ENCODE peak calls at places on chromosomes 11 and 22, in four cellular contexts. Z is HepG2, W is astrocyte of the spinal cord, A is AG04450. U is an unnamed sample.

GRCh38 chr11:95156916-95157568 is 67.4 kb downstream of the ENDOD1 start:
- DNase-seq in Z (no peak), W (no peak), A (no peak), U (no peak)

GRCh38 chr11:2434008-2434407 is 10.3 kb downstream of the TRPM5 start:
- DNase-seq in Z (no peak), W (no peak), A (no peak), U (no peak)

GRCh38 chr11:72738199-72739141 is 13.7 kb downstream of the ARAP1 start:
- DNase-seq in Z (no peak), W (no peak), A (no peak), U (no peak)

GRCh38 chr11:65620666-65621065 is 5.1 kb downstream of the PCNX3 start:
- DNase-seq in Z (no peak), W (no peak), A (no peak), U (no peak)

GRCh38 chr11:16860632-16861031 is 122.2 kb downstream of the C11orf58 start:
- DNase-seq in Z (no peak), W (no peak), A (no peak), U (no peak)

GRCh38 chr11:11842426-11843008 is 745 bp downstream of the USP47 start:
- DNase-seq in Z (peak), W (peak), A (no peak), U (peak)

GRCh38 chr22:41417622-41418390 is 28.8 kb downstream of the TOB2 start:
- DNase-seq in Z (no peak), W (peak), A (no peak), U (peak)

GRCh38 chr11:95365346-95365745 is 134.3 kb upstream of the SESN3 start:
- DNase-seq in Z (no peak), W (no peak), A (no peak), U (no peak)

GRCh38 chr11:29208117-29208516 is 808.7 kb downstream of the KCNA4 start:
- DNase-seq in Z (no peak), W (peak), A (no peak), U (no peak)

GRCh38 chr11:27391336-27392015 is 28.5 kb upstream of the CCDC34 start:
- DNase-seq in Z (no peak), W (no peak), A (no peak), U (no peak)

DNA sequence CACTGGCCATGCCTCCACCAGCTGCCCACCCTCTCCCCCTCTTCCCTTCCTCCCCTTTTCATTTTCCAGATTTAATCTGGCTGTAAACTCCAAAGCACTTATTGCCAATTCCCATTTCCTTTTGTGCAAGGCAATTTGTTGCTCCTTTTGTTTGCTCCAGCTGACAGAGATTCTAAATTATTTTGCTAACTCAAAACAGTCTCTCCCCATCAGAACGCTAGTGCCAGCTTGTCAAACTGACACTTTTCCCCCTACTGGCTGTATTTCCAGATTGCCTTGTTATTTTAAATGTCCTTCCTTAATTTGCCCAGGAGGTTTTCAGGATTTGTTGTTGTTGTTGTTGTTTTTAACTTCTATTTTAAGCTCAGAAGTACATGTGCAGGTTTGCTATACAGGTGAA is 57.0 kb upstream of the PAK1 start:
- DNase-seq in Z (no peak), W (no peak), A (no peak), U (no peak)
- TF ChIP-seq CTCF in Z (no peak), W (no peak), A (no peak), U (no peak)

DNA sequence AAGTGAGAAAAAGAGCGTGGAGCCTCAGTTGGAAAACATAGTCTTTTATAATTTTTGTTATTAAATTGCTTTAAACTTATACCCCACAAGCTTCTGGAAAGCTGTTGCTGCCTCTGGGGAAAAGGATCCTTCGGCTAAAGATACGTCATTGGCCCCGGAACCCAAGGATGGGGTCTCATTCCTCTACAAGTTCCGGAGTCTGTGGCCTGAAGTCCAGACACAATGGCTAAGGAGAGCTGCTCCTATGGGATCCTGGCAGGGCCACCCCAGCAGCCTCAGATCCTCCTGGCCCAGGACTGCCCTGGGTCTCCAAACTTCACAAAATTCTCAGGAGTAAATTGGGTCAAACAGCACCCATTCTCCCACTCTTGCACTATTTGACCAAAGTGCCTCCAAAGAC is 5.9 kb downstream of the WT1 start:
- DNase-seq in Z (no peak), W (no peak), A (no peak), U (no peak)
- H3K4me3 ChIP-seq in Z (no peak), W (no peak), A (no peak), U (no peak)

GRCh38 chr22:50190182-50190951 is 4.7 kb downstream of the TRABD start:
- DNase-seq in Z (no peak), W (peak), A (no peak), U (no peak)
- TF ChIP-seq CTCF in Z (peak), W (peak), A (peak), U (peak)

GRCh38 chr11:128505449-128506058 is 81.8 kb downstream of the ETS1 start:
- DNase-seq in Z (no peak), W (no peak), A (no peak), U (no peak)

GRCh38 chr11:128507936-128508335 is 79.4 kb downstream of the ETS1 start:
- DNase-seq in Z (no peak), W (no peak), A (no peak), U (no peak)

GRCh38 chr11:128508785-128509518 is 78.4 kb downstream of the ETS1 start:
- DNase-seq in Z (no peak), W (peak), A (no peak), U (no peak)

GRCh38 chr11:128506384-128506783 is 81.0 kb downstream of the ETS1 start:
- DNase-seq in Z (no peak), W (no peak), A (no peak), U (no peak)

GRCh38 chr11:128506999-128507591 is 80.3 kb downstream of the ETS1 start:
- DNase-seq in Z (no peak), W (peak), A (peak), U (no peak)
- H3K4me3 ChIP-seq in Z (no peak), W (peak), A (peak), U (peak)

GRCh38 chr11:61460474-61460881 is 30.6 kb downstream of the SDHAF2 start:
- DNase-seq in Z (no peak), W (no peak), A (no peak), U (peak)

DNA sequence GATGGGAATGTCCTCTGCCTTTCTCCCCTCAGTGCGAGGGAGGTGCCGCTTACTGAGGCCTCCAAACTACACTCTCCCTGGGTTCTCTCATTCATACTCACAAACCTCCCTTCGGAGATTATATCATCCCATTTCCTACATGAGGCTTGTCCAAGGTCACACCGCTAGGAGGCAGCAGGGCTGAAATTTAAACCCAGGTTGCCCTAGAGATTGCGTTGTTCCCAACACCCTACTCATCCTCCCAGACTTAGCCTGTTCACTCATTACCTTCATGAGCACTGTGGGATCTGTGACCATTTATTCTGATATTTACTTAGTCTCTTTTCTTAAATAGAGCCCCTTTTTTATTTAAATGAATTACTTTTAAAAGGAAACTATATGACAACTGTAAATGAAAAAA is 31.1 kb downstream of the SDHAF2 start:
- DNase-seq in Z (no peak), W (no peak), A (no peak), U (no peak)
- TF ChIP-seq CTCF in Z (peak), W (no peak), A (no peak), U (peak)

DNA sequence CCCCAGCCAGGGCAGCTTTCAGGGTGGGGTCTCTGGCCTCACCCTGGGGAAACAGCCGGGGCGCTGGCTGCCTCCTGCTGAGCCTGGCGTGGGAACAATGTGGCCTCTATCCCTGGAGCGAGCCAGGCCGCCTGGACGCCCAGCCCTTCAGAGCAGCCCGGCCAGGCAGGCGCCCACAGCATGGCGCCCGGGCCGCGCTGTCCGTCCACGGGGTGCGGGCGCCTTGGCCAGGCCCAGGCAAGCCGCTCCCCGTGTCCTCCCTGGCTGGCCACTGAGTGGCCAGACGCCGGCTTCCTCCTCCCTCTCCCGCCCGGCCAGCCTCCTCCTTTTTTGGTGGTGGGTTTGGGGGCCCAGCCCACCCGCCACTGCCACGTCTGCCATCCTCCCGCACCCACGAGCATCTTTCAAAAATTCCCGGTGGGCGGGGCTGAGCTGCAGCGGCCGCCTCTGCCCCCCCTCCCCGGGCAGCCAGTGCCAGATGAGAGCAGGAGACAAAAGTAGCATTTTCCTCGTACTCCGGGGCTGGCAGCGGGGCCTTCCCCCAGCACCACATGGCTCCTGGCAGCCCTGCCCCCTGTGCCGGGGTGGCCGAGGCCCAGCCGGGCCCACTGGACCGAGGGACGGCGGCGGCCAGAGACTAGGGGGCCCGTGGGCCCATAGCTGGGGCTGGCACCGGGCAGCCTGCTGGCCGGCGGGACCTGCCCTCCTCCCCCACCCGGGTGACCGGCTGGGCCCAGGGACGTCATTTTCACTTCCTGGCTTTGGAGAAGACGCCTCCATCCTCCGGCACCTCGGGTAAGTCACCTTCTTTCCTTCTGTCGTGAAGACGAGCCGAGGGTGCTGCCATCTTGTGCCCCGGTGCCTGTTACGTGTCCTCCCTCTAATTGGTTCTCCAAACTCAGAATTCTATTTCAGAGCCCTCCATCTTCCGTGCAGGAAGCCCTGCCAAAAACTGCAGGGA is 70.2 kb upstream of the PPARA start:
- DNase-seq in Z (no peak), W (peak), A (no peak), U (no peak)
- H3K4me3 ChIP-seq in Z (no peak), W (peak), A (peak), U (peak)

GRCh38 chr11:45079075-45079444 is 67.4 kb upstream of the PRDM11 start:
- DNase-seq in Z (no peak), W (no peak), A (no peak), U (no peak)
- TF ChIP-seq CTCF in Z (no peak), W (no peak), A (no peak), U (no peak)

GRCh38 chr11:93646399-93646798 is 15.1 kb upstream of the CEP295 start:
- DNase-seq in Z (no peak), W (no peak), A (no peak), U (no peak)

GRCh38 chr11:93639548-93639947 is 21.9 kb upstream of the CEP295 start:
- DNase-seq in Z (no peak), W (no peak), A (no peak), U (no peak)

GRCh38 chr11:93648168-93648567 is 13.3 kb upstream of the CEP295 start:
- DNase-seq in Z (peak), W (peak), A (no peak), U (peak)

GRCh38 chr11:93645938-93646337 is 15.5 kb upstream of the CEP295 start:
- DNase-seq in Z (no peak), W (no peak), A (no peak), U (no peak)

GRCh38 chr11:93642416-93642815 is 19.1 kb upstream of the CEP295 start:
- DNase-seq in Z (no peak), W (no peak), A (no peak), U (no peak)
- H3K4me3 ChIP-seq in Z (no peak), W (no peak), A (no peak), U (no peak)

U was measured in LNCaP clone FGC.